ENCODE peak calls at places on chromosomes 4 and X, in ten cellular contexts. One of them, this sample, is unnamed.

GRCh38 chrX:40281341-40282005 is 183.7 kb upstream of the BCOR start:
- DNase-seq in T-helper 9 cell: no peak
- DNase-seq in stimulated activated CD4-positive, alpha-beta T cell treated with anti-CD3 and anti-CD28 coated beads, Interleukin-1b, Interleukin-23, amount 100 ng/mL, for 24 hours: no peak
- DNase-seq in head of caudate nucleus: no peak
- DNase-seq in AG09319: no peak
- DNase-seq in IMR-90: no peak
- DNase-seq in Right ventricle myocardium superior: no peak
- DNase-seq in amniotic epithelial cell: no peak
- DNase-seq in NCI-H526: no peak
- DNase-seq in NCI-H2081: no peak
- DNase-seq in this sample: no peak

GRCh38 chr4:53618321-53618720 is 27.0 kb upstream of the LNX1 start:
- DNase-seq in T-helper 9 cell: no peak
- DNase-seq in stimulated activated CD4-positive, alpha-beta T cell treated with anti-CD3 and anti-CD28 coated beads, Interleukin-1b, Interleukin-23, amount 100 ng/mL, for 24 hours: no peak
- DNase-seq in head of caudate nucleus: no peak
- DNase-seq in AG09319: no peak
- DNase-seq in IMR-90: no peak
- DNase-seq in Right ventricle myocardium superior: no peak
- DNase-seq in amniotic epithelial cell: no peak
- DNase-seq in NCI-H526: no peak
- DNase-seq in NCI-H2081: peak
- DNase-seq in this sample: no peak

GRCh38 chr4:680091-680490 is 5.7 kb downstream of the MYL5 start:
- DNase-seq in T-helper 9 cell: no peak
- DNase-seq in stimulated activated CD4-positive, alpha-beta T cell treated with anti-CD3 and anti-CD28 coated beads, Interleukin-1b, Interleukin-23, amount 100 ng/mL, for 24 hours: no peak
- DNase-seq in head of caudate nucleus: no peak
- DNase-seq in AG09319: no peak
- DNase-seq in IMR-90: no peak
- DNase-seq in Right ventricle myocardium superior: no peak
- DNase-seq in amniotic epithelial cell: no peak
- DNase-seq in NCI-H526: no peak
- DNase-seq in NCI-H2081: no peak
- DNase-seq in this sample: no peak

GRCh38 chr4:159748834-159749444 is 646.1 kb downstream of the RAPGEF2 start:
- DNase-seq in T-helper 9 cell: no peak
- DNase-seq in stimulated activated CD4-positive, alpha-beta T cell treated with anti-CD3 and anti-CD28 coated beads, Interleukin-1b, Interleukin-23, amount 100 ng/mL, for 24 hours: no peak
- DNase-seq in head of caudate nucleus: no peak
- DNase-seq in AG09319: no peak
- DNase-seq in IMR-90: no peak
- DNase-seq in Right ventricle myocardium superior: no peak
- DNase-seq in amniotic epithelial cell: no peak
- DNase-seq in NCI-H526: no peak
- DNase-seq in NCI-H2081: no peak
- DNase-seq in this sample: no peak

GRCh38 chrX:64642482-64642881 is 247.2 kb upstream of the MTMR8 start:
- DNase-seq in T-helper 9 cell: no peak
- DNase-seq in stimulated activated CD4-positive, alpha-beta T cell treated with anti-CD3 and anti-CD28 coated beads, Interleukin-1b, Interleukin-23, amount 100 ng/mL, for 24 hours: no peak
- DNase-seq in head of caudate nucleus: no peak
- DNase-seq in AG09319: no peak
- DNase-seq in IMR-90: no peak
- DNase-seq in Right ventricle myocardium superior: no peak
- DNase-seq in amniotic epithelial cell: no peak
- DNase-seq in NCI-H526: no peak
- DNase-seq in NCI-H2081: no peak
- DNase-seq in this sample: no peak

GRCh38 chr4:78512357-78512920 is 39.1 kb upstream of the ANXA3 start:
- DNase-seq in T-helper 9 cell: no peak
- DNase-seq in stimulated activated CD4-positive, alpha-beta T cell treated with anti-CD3 and anti-CD28 coated beads, Interleukin-1b, Interleukin-23, amount 100 ng/mL, for 24 hours: no peak
- DNase-seq in head of caudate nucleus: no peak
- DNase-seq in AG09319: peak
- DNase-seq in IMR-90: peak
- DNase-seq in Right ventricle myocardium superior: no peak
- DNase-seq in amniotic epithelial cell: no peak
- DNase-seq in NCI-H526: no peak
- DNase-seq in NCI-H2081: no peak
- DNase-seq in this sample: no peak

GRCh38 chr4:155653052-155653451 is 13.6 kb upstream of the GUCY1A1 start:
- DNase-seq in T-helper 9 cell: no peak
- DNase-seq in stimulated activated CD4-positive, alpha-beta T cell treated with anti-CD3 and anti-CD28 coated beads, Interleukin-1b, Interleukin-23, amount 100 ng/mL, for 24 hours: no peak
- DNase-seq in head of caudate nucleus: no peak
- DNase-seq in AG09319: no peak
- DNase-seq in IMR-90: no peak
- DNase-seq in Right ventricle myocardium superior: no peak
- DNase-seq in amniotic epithelial cell: no peak
- DNase-seq in NCI-H526: no peak
- DNase-seq in NCI-H2081: no peak
- DNase-seq in this sample: no peak

GRCh38 chr4:79679859-79680258 is 271.8 kb upstream of the GK2 start:
- DNase-seq in T-helper 9 cell: no peak
- DNase-seq in stimulated activated CD4-positive, alpha-beta T cell treated with anti-CD3 and anti-CD28 coated beads, Interleukin-1b, Interleukin-23, amount 100 ng/mL, for 24 hours: no peak
- DNase-seq in head of caudate nucleus: no peak
- DNase-seq in AG09319: no peak
- DNase-seq in IMR-90: no peak
- DNase-seq in Right ventricle myocardium superior: no peak
- DNase-seq in amniotic epithelial cell: no peak
- DNase-seq in NCI-H526: no peak
- DNase-seq in NCI-H2081: no peak
- DNase-seq in this sample: no peak

GRCh38 chr4:2834001-2834921 is 9.4 kb upstream of the ADD1 start:
- DNase-seq in T-helper 9 cell: no peak
- DNase-seq in stimulated activated CD4-positive, alpha-beta T cell treated with anti-CD3 and anti-CD28 coated beads, Interleukin-1b, Interleukin-23, amount 100 ng/mL, for 24 hours: no peak
- DNase-seq in head of caudate nucleus: no peak
- DNase-seq in AG09319: no peak
- DNase-seq in IMR-90: no peak
- DNase-seq in Right ventricle myocardium superior: peak
- DNase-seq in amniotic epithelial cell: no peak
- DNase-seq in NCI-H526: no peak
- DNase-seq in NCI-H2081: no peak
- DNase-seq in this sample: no peak

GRCh38 chr4:186808635-186809018 is 85.0 kb upstream of the FAT1 start:
- DNase-seq in T-helper 9 cell: no peak
- DNase-seq in stimulated activated CD4-positive, alpha-beta T cell treated with anti-CD3 and anti-CD28 coated beads, Interleukin-1b, Interleukin-23, amount 100 ng/mL, for 24 hours: no peak
- DNase-seq in head of caudate nucleus: no peak
- DNase-seq in AG09319: no peak
- DNase-seq in IMR-90: peak
- DNase-seq in Right ventricle myocardium superior: no peak
- DNase-seq in amniotic epithelial cell: peak
- DNase-seq in NCI-H526: no peak
- DNase-seq in NCI-H2081: no peak
- DNase-seq in this sample: no peak

GRCh38 chr4:182194115-182194834 is 48.9 kb upstream of the TENM3 start:
- DNase-seq in T-helper 9 cell: no peak
- DNase-seq in stimulated activated CD4-positive, alpha-beta T cell treated with anti-CD3 and anti-CD28 coated beads, Interleukin-1b, Interleukin-23, amount 100 ng/mL, for 24 hours: no peak
- DNase-seq in head of caudate nucleus: no peak
- DNase-seq in AG09319: no peak
- DNase-seq in IMR-90: no peak
- DNase-seq in Right ventricle myocardium superior: no peak
- DNase-seq in amniotic epithelial cell: peak
- DNase-seq in NCI-H526: no peak
- DNase-seq in NCI-H2081: no peak
- DNase-seq in this sample: no peak

GRCh38 chr4:6568689-6569332 is 6.2 kb upstream of the MAN2B2 start:
- DNase-seq in T-helper 9 cell: no peak
- DNase-seq in stimulated activated CD4-positive, alpha-beta T cell treated with anti-CD3 and anti-CD28 coated beads, Interleukin-1b, Interleukin-23, amount 100 ng/mL, for 24 hours: no peak
- DNase-seq in head of caudate nucleus: no peak
- DNase-seq in AG09319: no peak
- DNase-seq in IMR-90: peak
- DNase-seq in Right ventricle myocardium superior: no peak
- DNase-seq in amniotic epithelial cell: peak
- DNase-seq in NCI-H526: no peak
- DNase-seq in NCI-H2081: no peak
- DNase-seq in this sample: no peak

GRCh38 chrX:39759526-39760224 is 338.1 kb downstream of the BCOR start:
- DNase-seq in T-helper 9 cell: no peak
- DNase-seq in stimulated activated CD4-positive, alpha-beta T cell treated with anti-CD3 and anti-CD28 coated beads, Interleukin-1b, Interleukin-23, amount 100 ng/mL, for 24 hours: no peak
- DNase-seq in head of caudate nucleus: no peak
- DNase-seq in AG09319: no peak
- DNase-seq in IMR-90: peak
- DNase-seq in Right ventricle myocardium superior: peak
- DNase-seq in amniotic epithelial cell: peak
- DNase-seq in NCI-H526: no peak
- DNase-seq in NCI-H2081: peak
- DNase-seq in this sample: no peak

GRCh38 chrX:149937881-149938426 is 337 bp downstream of the EOLA2 start:
- DNase-seq in T-helper 9 cell: peak
- DNase-seq in stimulated activated CD4-positive, alpha-beta T cell treated with anti-CD3 and anti-CD28 coated beads, Interleukin-1b, Interleukin-23, amount 100 ng/mL, for 24 hours: no peak
- DNase-seq in head of caudate nucleus: peak
- DNase-seq in AG09319: no peak
- DNase-seq in IMR-90: peak
- DNase-seq in Right ventricle myocardium superior: peak
- DNase-seq in amniotic epithelial cell: no peak
- DNase-seq in NCI-H526: no peak
- DNase-seq in NCI-H2081: no peak
- DNase-seq in this sample: no peak

GRCh38 chr4:125319311-125319710 is 4.6 kb downstream of the FAT4 start:
- DNase-seq in T-helper 9 cell: no peak
- DNase-seq in stimulated activated CD4-positive, alpha-beta T cell treated with anti-CD3 and anti-CD28 coated beads, Interleukin-1b, Interleukin-23, amount 100 ng/mL, for 24 hours: no peak
- DNase-seq in head of caudate nucleus: no peak
- DNase-seq in AG09319: no peak
- DNase-seq in IMR-90: peak
- DNase-seq in Right ventricle myocardium superior: no peak
- DNase-seq in amniotic epithelial cell: peak
- DNase-seq in NCI-H526: no peak
- DNase-seq in NCI-H2081: no peak
- DNase-seq in this sample: no peak

GRCh38 chrX:136189222-136189621 is 41.9 kb downstream of the FHL1 start:
- DNase-seq in T-helper 9 cell: no peak
- DNase-seq in stimulated activated CD4-positive, alpha-beta T cell treated with anti-CD3 and anti-CD28 coated beads, Interleukin-1b, Interleukin-23, amount 100 ng/mL, for 24 hours: no peak
- DNase-seq in head of caudate nucleus: no peak
- DNase-seq in AG09319: no peak
- DNase-seq in IMR-90: no peak
- DNase-seq in Right ventricle myocardium superior: no peak
- DNase-seq in amniotic epithelial cell: peak
- DNase-seq in NCI-H526: no peak
- DNase-seq in NCI-H2081: no peak
- DNase-seq in this sample: no peak

GRCh38 chr4:67288964-67289363 is 256.3 kb downstream of the CENPC start:
- DNase-seq in T-helper 9 cell: no peak
- DNase-seq in stimulated activated CD4-positive, alpha-beta T cell treated with anti-CD3 and anti-CD28 coated beads, Interleukin-1b, Interleukin-23, amount 100 ng/mL, for 24 hours: no peak
- DNase-seq in head of caudate nucleus: no peak
- DNase-seq in AG09319: no peak
- DNase-seq in IMR-90: no peak
- DNase-seq in Right ventricle myocardium superior: no peak
- DNase-seq in amniotic epithelial cell: peak
- DNase-seq in NCI-H526: no peak
- DNase-seq in NCI-H2081: peak
- DNase-seq in this sample: no peak

GRCh38 chr4:44632733-44633132 is 18.7 kb downstream of the YIPF7 start:
- DNase-seq in T-helper 9 cell: no peak
- DNase-seq in stimulated activated CD4-positive, alpha-beta T cell treated with anti-CD3 and anti-CD28 coated beads, Interleukin-1b, Interleukin-23, amount 100 ng/mL, for 24 hours: no peak
- DNase-seq in head of caudate nucleus: no peak
- DNase-seq in AG09319: no peak
- DNase-seq in IMR-90: no peak
- DNase-seq in Right ventricle myocardium superior: no peak
- DNase-seq in amniotic epithelial cell: no peak
- DNase-seq in NCI-H526: no peak
- DNase-seq in NCI-H2081: no peak
- DNase-seq in this sample: no peak

GRCh38 chr4:158170691-158171455 is 2.0 kb downstream of the GASK1B start:
- DNase-seq in T-helper 9 cell: no peak
- DNase-seq in stimulated activated CD4-positive, alpha-beta T cell treated with anti-CD3 and anti-CD28 coated beads, Interleukin-1b, Interleukin-23, amount 100 ng/mL, for 24 hours: no peak
- DNase-seq in head of caudate nucleus: no peak
- DNase-seq in AG09319: no peak
- DNase-seq in IMR-90: peak
- DNase-seq in Right ventricle myocardium superior: peak
- DNase-seq in amniotic epithelial cell: peak
- DNase-seq in NCI-H526: no peak
- DNase-seq in NCI-H2081: no peak
- DNase-seq in this sample: no peak

GRCh38 chrX:50704360-50704759 is 109.6 kb downstream of the SHROOM4 start:
- DNase-seq in T-helper 9 cell: no peak
- DNase-seq in stimulated activated CD4-positive, alpha-beta T cell treated with anti-CD3 and anti-CD28 coated beads, Interleukin-1b, Interleukin-23, amount 100 ng/mL, for 24 hours: no peak
- DNase-seq in head of caudate nucleus: no peak
- DNase-seq in AG09319: no peak
- DNase-seq in IMR-90: peak
- DNase-seq in Right ventricle myocardium superior: no peak
- DNase-seq in amniotic epithelial cell: no peak
- DNase-seq in NCI-H526: no peak
- DNase-seq in NCI-H2081: no peak
- DNase-seq in this sample: no peak

GRCh38 chrX:1464282-1465131 is 11.8 kb upstream of the ASMTL start:
- DNase-seq in T-helper 9 cell: no peak
- DNase-seq in stimulated activated CD4-positive, alpha-beta T cell treated with anti-CD3 and anti-CD28 coated beads, Interleukin-1b, Interleukin-23, amount 100 ng/mL, for 24 hours: no peak
- DNase-seq in head of caudate nucleus: no peak
- DNase-seq in AG09319: no peak
- DNase-seq in IMR-90: no peak
- DNase-seq in Right ventricle myocardium superior: no peak
- DNase-seq in amniotic epithelial cell: no peak
- DNase-seq in NCI-H526: no peak
- DNase-seq in NCI-H2081: no peak
- DNase-seq in this sample: no peak

GRCh38 chr4:82275431-82276423 is 98.1 kb downstream of the HNRNPD start:
- DNase-seq in T-helper 9 cell: no peak
- DNase-seq in stimulated activated CD4-positive, alpha-beta T cell treated with anti-CD3 and anti-CD28 coated beads, Interleukin-1b, Interleukin-23, amount 100 ng/mL, for 24 hours: no peak
- DNase-seq in head of caudate nucleus: no peak
- DNase-seq in AG09319: no peak
- DNase-seq in IMR-90: no peak
- DNase-seq in Right ventricle myocardium superior: no peak
- DNase-seq in amniotic epithelial cell: no peak
- DNase-seq in NCI-H526: no peak
- DNase-seq in NCI-H2081: no peak
- DNase-seq in this sample: no peak

GRCh38 chrX:150028692-150029091 is 90.4 kb upstream of the EOLA2 start:
- DNase-seq in T-helper 9 cell: no peak
- DNase-seq in stimulated activated CD4-positive, alpha-beta T cell treated with anti-CD3 and anti-CD28 coated beads, Interleukin-1b, Interleukin-23, amount 100 ng/mL, for 24 hours: no peak
- DNase-seq in head of caudate nucleus: no peak
- DNase-seq in AG09319: no peak
- DNase-seq in IMR-90: no peak
- DNase-seq in Right ventricle myocardium superior: no peak
- DNase-seq in amniotic epithelial cell: no peak
- DNase-seq in NCI-H526: no peak
- DNase-seq in NCI-H2081: no peak
- DNase-seq in this sample: no peak

GRCh38 chr4:6668391-6668790 is 25.3 kb upstream of the S100P start:
- DNase-seq in T-helper 9 cell: no peak
- DNase-seq in stimulated activated CD4-positive, alpha-beta T cell treated with anti-CD3 and anti-CD28 coated beads, Interleukin-1b, Interleukin-23, amount 100 ng/mL, for 24 hours: no peak
- DNase-seq in head of caudate nucleus: no peak
- DNase-seq in AG09319: no peak
- DNase-seq in IMR-90: peak
- DNase-seq in Right ventricle myocardium superior: no peak
- DNase-seq in amniotic epithelial cell: peak
- DNase-seq in NCI-H526: no peak
- DNase-seq in NCI-H2081: no peak
- DNase-seq in this sample: no peak

GRCh38 chr4:39037491-39037825 is 5.2 kb upstream of the TMEM156 start:
- DNase-seq in T-helper 9 cell: no peak
- DNase-seq in stimulated activated CD4-positive, alpha-beta T cell treated with anti-CD3 and anti-CD28 coated beads, Interleukin-1b, Interleukin-23, amount 100 ng/mL, for 24 hours: no peak
- DNase-seq in head of caudate nucleus: no peak
- DNase-seq in AG09319: no peak
- DNase-seq in IMR-90: peak
- DNase-seq in Right ventricle myocardium superior: no peak
- DNase-seq in amniotic epithelial cell: peak
- DNase-seq in NCI-H526: no peak
- DNase-seq in NCI-H2081: no peak
- DNase-seq in this sample: no peak

GRCh38 chr4:2339458-2340271 is 77.8 kb upstream of the MXD4 start:
- DNase-seq in T-helper 9 cell: no peak
- DNase-seq in stimulated activated CD4-positive, alpha-beta T cell treated with anti-CD3 and anti-CD28 coated beads, Interleukin-1b, Interleukin-23, amount 100 ng/mL, for 24 hours: no peak
- DNase-seq in head of caudate nucleus: no peak
- DNase-seq in AG09319: no peak
- DNase-seq in IMR-90: no peak
- DNase-seq in Right ventricle myocardium superior: no peak
- DNase-seq in amniotic epithelial cell: no peak
- DNase-seq in NCI-H526: no peak
- DNase-seq in NCI-H2081: no peak
- DNase-seq in this sample: no peak

GRCh38 chr4:26839534-26839951 is 21.1 kb upstream of the STIM2 start:
- DNase-seq in T-helper 9 cell: no peak
- DNase-seq in stimulated activated CD4-positive, alpha-beta T cell treated with anti-CD3 and anti-CD28 coated beads, Interleukin-1b, Interleukin-23, amount 100 ng/mL, for 24 hours: no peak
- DNase-seq in head of caudate nucleus: no peak
- DNase-seq in AG09319: peak
- DNase-seq in IMR-90: peak
- DNase-seq in Right ventricle myocardium superior: no peak
- DNase-seq in amniotic epithelial cell: no peak
- DNase-seq in NCI-H526: no peak
- DNase-seq in NCI-H2081: no peak
- DNase-seq in this sample: no peak

GRCh38 chr4:7649741-7650531 is 215.2 kb upstream of the PSAPL1 start:
- DNase-seq in T-helper 9 cell: peak
- DNase-seq in stimulated activated CD4-positive, alpha-beta T cell treated with anti-CD3 and anti-CD28 coated beads, Interleukin-1b, Interleukin-23, amount 100 ng/mL, for 24 hours: peak
- DNase-seq in head of caudate nucleus: no peak
- DNase-seq in AG09319: peak
- DNase-seq in IMR-90: peak
- DNase-seq in Right ventricle myocardium superior: no peak
- DNase-seq in amniotic epithelial cell: peak
- DNase-seq in NCI-H526: no peak
- DNase-seq in NCI-H2081: no peak
- DNase-seq in this sample: no peak